ENCODE peak calls at places on chromosomes 3 and 15, in four cellular contexts. One of them, this sample, is unnamed.

GRCh38 chr3:102113421-102114041 is 264.2 kb downstream of the NFKBIZ start:
- DNase-seq in uterus: peak; percentile 60
- DNase-seq in A549: peak; percentile 58
- DNase-seq in HCT116: no peak
- DNase-seq in this sample: peak; percentile 54

GRCh38 chr3:123084738-123085237 is 18.0 kb downstream of the PDIA5 start:
- DNase-seq in uterus: no peak
- DNase-seq in A549: no peak
- DNase-seq in HCT116: no peak
- DNase-seq in this sample: peak; percentile 33

GRCh38 chr3:186261638-186262037 is 100.4 kb downstream of the DGKG start:
- DNase-seq in uterus: no peak
- DNase-seq in A549: no peak
- DNase-seq in HCT116: no peak
- DNase-seq in this sample: no peak

GRCh38 chr3:170703121-170703588 is 117.3 kb upstream of the SLC7A14 start:
- DNase-seq in uterus: no peak
- DNase-seq in A549: no peak
- DNase-seq in HCT116: no peak
- DNase-seq in this sample: peak; percentile 95

GRCh38 chr3:134029734-134030381 is at the start of gene SLCO2A1:
- DNase-seq in uterus: peak; percentile 44
- DNase-seq in A549: no peak
- DNase-seq in HCT116: no peak
- DNase-seq in this sample: peak; percentile 11

GRCh38 chr3:126834596-126835471 is 130.8 kb downstream of the CHCHD6 start:
- DNase-seq in uterus: no peak
- DNase-seq in A549: no peak
- DNase-seq in HCT116: no peak
- DNase-seq in this sample: no peak

GRCh38 chr3:14278799-14279705 is 100.4 kb downstream of the LSM3 start:
- DNase-seq in uterus: no peak
- DNase-seq in A549: no peak
- DNase-seq in HCT116: no peak
- DNase-seq in this sample: no peak

GRCh38 chr3:44993471-44994205 is 17.6 kb downstream of the EXOSC7 start:
- DNase-seq in uterus: no peak
- DNase-seq in A549: peak; percentile 6
- DNase-seq in HCT116: no peak
- DNase-seq in this sample: peak; percentile 79

GRCh38 chr15:68450192-68450591 is 18.2 kb upstream of the ITGA11 start:
- DNase-seq in uterus: no peak
- DNase-seq in A549: no peak
- DNase-seq in HCT116: no peak
- DNase-seq in this sample: no peak

GRCh38 chr3:169363318-169363717 is 300.2 kb downstream of the MECOM start:
- DNase-seq in uterus: no peak
- DNase-seq in A549: no peak
- DNase-seq in HCT116: no peak
- DNase-seq in this sample: no peak

GRCh38 chr3:171157286-171157685 is 130.8 kb upstream of the SLC2A2 start:
- DNase-seq in uterus: no peak
- DNase-seq in A549: no peak
- DNase-seq in HCT116: no peak
- DNase-seq in this sample: no peak

GRCh38 chr3:14788644-14789043 is 30.1 kb upstream of the FGD5 start:
- DNase-seq in uterus: no peak
- DNase-seq in A549: no peak
- DNase-seq in HCT116: no peak
- DNase-seq in this sample: no peak

GRCh38 chr3:179882322-179882721 is 154.4 kb downstream of the PEX5L start:
- DNase-seq in uterus: no peak
- DNase-seq in A549: no peak
- DNase-seq in HCT116: no peak
- DNase-seq in this sample: no peak

GRCh38 chr3:45884368-45885201 is 1.8 kb upstream of the CCR9 start:
- DNase-seq in uterus: no peak
- DNase-seq in A549: no peak
- DNase-seq in HCT116: no peak
- DNase-seq in this sample: no peak

GRCh38 chr15:72503147-72503546 is 29.0 kb downstream of the ARIH1 start:
- DNase-seq in uterus: no peak
- DNase-seq in A549: no peak
- DNase-seq in HCT116: no peak
- DNase-seq in this sample: no peak

GRCh38 chr15:69424748-69425413 is 10.7 kb downstream of the KIF23 start:
- DNase-seq in uterus: no peak
- DNase-seq in A549: no peak
- DNase-seq in HCT116: no peak
- DNase-seq in this sample: peak; percentile 38

GRCh38 chr15:62087671-62088360 is 21.0 kb downstream of the C2CD4A start:
- DNase-seq in uterus: no peak
- DNase-seq in A549: peak; percentile 28
- DNase-seq in HCT116: no peak
- DNase-seq in this sample: no peak

GRCh38 chr3:33941804-33942203 is 143.4 kb downstream of the PDCD6IP start:
- DNase-seq in uterus: no peak
- DNase-seq in A549: no peak
- DNase-seq in HCT116: no peak
- DNase-seq in this sample: no peak

GRCh38 chr15:63396546-63396939 is 14.9 kb upstream of the CA12 start:
- DNase-seq in uterus: no peak
- DNase-seq in A549: no peak
- DNase-seq in HCT116: no peak
- DNase-seq in this sample: peak; percentile 24

GRCh38 chr3:184688872-184689271 is 23.0 kb downstream of the MAGEF1 start:
- DNase-seq in uterus: no peak
- DNase-seq in A549: no peak
- DNase-seq in HCT116: no peak
- DNase-seq in this sample: no peak

DNA sequence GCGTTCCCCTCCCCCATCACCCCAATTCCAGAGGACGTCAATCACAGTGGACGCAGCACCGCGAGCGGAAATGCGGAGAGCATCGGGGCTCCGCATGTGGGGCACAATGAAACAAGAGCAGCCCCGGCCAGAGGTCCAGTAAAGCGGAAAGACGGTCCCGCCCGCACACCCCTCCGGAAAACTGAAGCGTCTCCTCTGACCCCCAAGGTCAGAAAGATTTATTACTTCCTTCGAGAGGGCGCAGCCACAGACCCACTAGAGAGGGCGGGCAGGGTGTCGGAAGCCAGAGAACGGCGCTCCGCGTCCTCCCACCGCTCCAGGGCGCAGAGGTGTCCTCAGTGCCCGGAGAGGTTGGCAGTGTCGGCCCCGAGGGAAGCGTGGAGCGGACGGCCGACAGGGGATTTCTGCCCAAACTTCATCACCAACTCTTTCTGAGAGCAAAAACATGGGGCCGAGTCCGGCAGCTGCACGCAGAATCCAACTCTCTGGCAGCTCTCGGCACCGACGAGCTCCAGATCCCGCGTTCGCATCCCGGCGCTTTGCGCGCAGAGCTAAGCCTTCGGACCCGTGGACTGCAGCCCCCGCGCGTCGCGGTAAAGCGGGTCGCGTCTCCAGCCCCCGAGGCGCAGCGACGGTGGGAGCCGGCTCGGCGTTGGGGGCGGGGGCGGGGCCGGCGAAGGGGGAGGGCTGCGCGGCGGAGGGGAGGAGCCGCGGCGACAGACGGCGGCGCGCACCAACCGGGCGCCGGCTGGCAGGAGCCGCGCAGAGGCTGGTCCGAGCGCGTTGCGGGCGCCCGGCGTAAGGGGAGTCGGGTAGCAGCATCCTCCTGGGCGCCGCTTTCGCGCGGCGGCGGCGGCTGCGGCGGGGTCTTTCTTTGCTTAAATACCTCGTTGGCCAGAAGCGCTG is at the start of gene CHST2:
- DNase-seq in uterus: peak; percentile 43
- DNase-seq in A549: peak; percentile 64
- DNase-seq in HCT116: no peak
- DNase-seq in this sample: peak; percentile 71
- TF ChIP-seq POLR2A in uterus: peak; percentile 35
- TF ChIP-seq POLR2A in A549: no peak
- TF ChIP-seq POLR2A in HCT116: no peak
- TF ChIP-seq POLR2A in this sample: no peak

GRCh38 chr3:25789596-25790556 is at the start of gene OXSM:
- DNase-seq in uterus: peak; percentile 79
- DNase-seq in A549: peak; percentile 94
- DNase-seq in HCT116: peak; percentile 87
- DNase-seq in this sample: peak; percentile 94
- TF ChIP-seq POLR2A in uterus: peak; percentile 59
- TF ChIP-seq POLR2A in A549: peak; percentile 94
- TF ChIP-seq POLR2A in HCT116: no peak
- TF ChIP-seq POLR2A in this sample: peak; percentile 79

GRCh38 chr15:64896371-64897069 is 15.2 kb upstream of the ANKDD1A start:
- DNase-seq in uterus: no peak
- DNase-seq in A549: no peak
- DNase-seq in HCT116: no peak
- DNase-seq in this sample: no peak

GRCh38 chr15:64895285-64896065 is 16.2 kb upstream of the ANKDD1A start:
- DNase-seq in uterus: no peak
- DNase-seq in A549: no peak
- DNase-seq in HCT116: no peak
- DNase-seq in this sample: peak; percentile 65

GRCh38 chr15:64892850-64893403 is 18.8 kb upstream of the ANKDD1A start:
- DNase-seq in uterus: no peak
- DNase-seq in A549: no peak
- DNase-seq in HCT116: no peak
- DNase-seq in this sample: no peak

GRCh38 chr15:64893481-64894394 is 18.0 kb upstream of the ANKDD1A start:
- DNase-seq in uterus: peak; percentile 96
- DNase-seq in A549: peak; percentile 62
- DNase-seq in HCT116: peak; percentile 24
- DNase-seq in this sample: peak; percentile 93

GRCh38 chr15:64894395-64895056 is 17.2 kb upstream of the ANKDD1A start:
- DNase-seq in uterus: no peak
- DNase-seq in A549: no peak
- DNase-seq in HCT116: no peak
- DNase-seq in this sample: no peak
- TF ChIP-seq POLR2A in uterus: no peak
- TF ChIP-seq POLR2A in A549: no peak
- TF ChIP-seq POLR2A in HCT116: no peak
- TF ChIP-seq POLR2A in this sample: no peak

GRCh38 chr3:188262488-188262887 is 108.5 kb downstream of the LPP start:
- DNase-seq in uterus: no peak
- DNase-seq in A549: no peak
- DNase-seq in HCT116: no peak
- DNase-seq in this sample: no peak

GRCh38 chr3:188262913-188263683 is 109.1 kb downstream of the LPP start:
- DNase-seq in uterus: peak; percentile 60
- DNase-seq in A549: peak; percentile 89
- DNase-seq in HCT116: no peak
- DNase-seq in this sample: peak; percentile 83

GRCh38 chr3:188259191-188259590 is 105.2 kb downstream of the LPP start:
- DNase-seq in uterus: no peak
- DNase-seq in A549: no peak
- DNase-seq in HCT116: no peak
- DNase-seq in this sample: no peak

GRCh38 chr3:188259611-188260010 is 105.7 kb downstream of the LPP start:
- DNase-seq in uterus: no peak
- DNase-seq in A549: no peak
- DNase-seq in HCT116: no peak
- DNase-seq in this sample: no peak

DNA sequence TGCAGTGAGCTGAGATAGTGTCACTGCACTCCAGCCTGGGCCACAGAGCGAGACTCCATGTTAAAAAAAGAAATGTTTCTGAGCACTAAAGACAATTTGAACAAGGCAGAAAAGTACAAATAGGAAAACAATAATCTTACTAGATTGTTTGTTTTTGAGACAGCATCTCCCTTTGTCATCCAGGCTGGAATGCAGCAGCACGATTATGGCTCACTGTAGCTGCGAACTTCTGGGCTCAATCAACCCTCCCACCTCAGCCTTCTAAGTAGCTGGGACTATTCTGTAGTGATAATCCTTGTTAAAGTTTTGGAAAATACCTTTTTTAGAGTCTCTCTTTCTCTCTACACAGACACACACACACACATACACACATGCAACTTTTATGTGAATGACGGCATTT is 107.1 kb downstream of the LPP start:
- DNase-seq in uterus: no peak
- DNase-seq in A549: no peak
- DNase-seq in HCT116: no peak
- DNase-seq in this sample: no peak
- TF ChIP-seq POLR2A in uterus: no peak
- TF ChIP-seq POLR2A in A549: no peak
- TF ChIP-seq POLR2A in HCT116: no peak
- TF ChIP-seq POLR2A in this sample: no peak

GRCh38 chr3:89372456-89372855 is 265.0 kb downstream of the EPHA3 start:
- DNase-seq in uterus: no peak
- DNase-seq in A549: no peak
- DNase-seq in HCT116: no peak
- DNase-seq in this sample: no peak
- TF ChIP-seq POLR2A in uterus: no peak
- TF ChIP-seq POLR2A in A549: no peak
- TF ChIP-seq POLR2A in HCT116: no peak
- TF ChIP-seq POLR2A in this sample: no peak

DNA sequence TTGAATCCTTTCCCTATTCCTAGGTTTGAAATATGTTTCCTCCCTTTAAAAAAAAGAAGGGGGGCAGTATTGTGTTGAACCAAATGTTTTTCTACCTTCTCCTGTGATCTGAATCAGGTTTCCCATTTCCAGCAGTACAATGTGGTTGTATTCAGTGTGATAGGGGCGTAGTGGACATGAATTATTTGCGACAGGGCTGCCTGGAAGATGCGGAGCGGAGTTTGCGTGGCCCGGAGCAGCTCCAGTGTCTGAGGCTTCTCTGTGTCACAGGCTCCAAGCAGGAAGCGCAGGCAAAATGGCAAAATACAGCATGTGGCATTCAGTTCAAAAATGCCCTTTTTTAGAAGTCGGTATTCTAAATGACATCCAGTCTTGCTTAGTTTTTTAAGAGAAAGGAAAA is 154.4 kb downstream of the PGPEP1L start:
- DNase-seq in uterus: peak; percentile 90
- DNase-seq in A549: peak; percentile 93
- DNase-seq in HCT116: peak; percentile 81
- DNase-seq in this sample: peak; percentile 93
- TF ChIP-seq POLR2A in uterus: peak; percentile 61
- TF ChIP-seq POLR2A in A549: no peak
- TF ChIP-seq POLR2A in HCT116: no peak
- TF ChIP-seq POLR2A in this sample: no peak

This sample was measured in IMR-90.